ENCODE peak calls at places on chromosomes 5 and 9, in seven cellular contexts. W is A549, P is Peyer's patch, Q is iPS DF 6.9, U is small intestine, L is aorta, K is K562. Y is an unnamed sample. For H3K4me1, the result is how much of the 10 kb centered on the place peaks cover.

GRCh38 chr9:2872307-2872940 is 28.5 kb upstream of the PUM3 start:
- DNase-seq in P (no peak), L (no peak), W (peak), K (no peak), U (peak), Q (no peak), Y (peak)

GRCh38 chr9:34457266-34458012 is 931 bp downstream of the FAM219A start:
- DNase-seq in W (peak), K (peak), P (peak), L (peak), U (peak), Q (no peak), Y (peak)

GRCh38 chr5:130116972-130117371 is 212.7 kb downstream of the CHSY3 start:
- DNase-seq in K (no peak), U (no peak), L (no peak), P (no peak), W (no peak), Q (no peak), Y (no peak)

GRCh38 chr5:122200456-122200855 is 71.1 kb downstream of the ZNF474 start:
- DNase-seq in L (no peak), P (no peak), U (no peak), W (no peak), K (no peak), Q (no peak), Y (peak)

GRCh38 chr5:143402464-143403356 is 776 bp downstream of the NR3C1 start:
- DNase-seq in L (peak), W (peak), U (peak), P (peak), Q (no peak), K (peak), Y (no peak)

GRCh38 chr5:126449751-126450271 is 26.6 kb downstream of the GRAMD2B start:
- DNase-seq in L (no peak), U (peak), Q (no peak), W (no peak), K (no peak), P (peak), Y (no peak)

GRCh38 chr5:127061956-127062355 is 11.3 kb downstream of the C5orf63 start:
- DNase-seq in K (no peak), Q (no peak), P (no peak), W (no peak), L (no peak), U (no peak), Y (no peak)

GRCh38 chr9:35984021-35984420 is 26.1 kb upstream of the OR2S2 start:
- DNase-seq in Q (no peak), P (no peak), K (no peak), U (no peak), W (no peak), L (no peak), Y (no peak)

GRCh38 chr9:8652282-8652681 is 852.7 kb upstream of the DMAC1 start:
- DNase-seq in Q (no peak), W (no peak), L (no peak), P (no peak), U (no peak), K (no peak), Y (no peak)

GRCh38 chr5:81579525-81579924 is 171.4 kb downstream of the SSBP2 start:
- DNase-seq in U (no peak), Q (no peak), W (no peak), P (no peak), L (no peak), K (no peak), Y (no peak)

GRCh38 chr9:111874500-111874899 is 22.1 kb upstream of the UGCG start:
- DNase-seq in U (no peak), W (no peak), K (no peak), L (no peak), P (no peak), Q (no peak), Y (no peak)

GRCh38 chr5:112253478-112254250 is 165.4 kb downstream of the EPB41L4A start:
- DNase-seq in L (no peak), Q (no peak), W (no peak), K (no peak), P (no peak), U (no peak), Y (no peak)

GRCh38 chr9:133543772-133544467 is 9.4 kb downstream of the ADAMTSL2 start:
- DNase-seq in P (no peak), L (no peak), Q (no peak), W (no peak), K (no peak), U (no peak), Y (no peak)

GRCh38 chr5:66134407-66134843 is 9.7 kb upstream of the SREK1 start:
- DNase-seq in Q (no peak), L (no peak), P (no peak), K (no peak), U (no peak), W (no peak), Y (no peak)

GRCh38 chr9:75378036-75378435 is 289.7 kb downstream of the OSTF1 start:
- DNase-seq in L (peak), W (peak), P (peak), U (no peak), K (no peak), Q (no peak), Y (no peak)

GRCh38 chr5:148740966-148741742 is 85.3 kb upstream of the ADRB2 start:
- DNase-seq in Q (no peak), L (no peak), W (peak), K (peak), P (no peak), U (peak), Y (peak)

GRCh38 chr5:160438316-160439204 is 16.9 kb downstream of the PTTG1 start:
- DNase-seq in Q (peak), K (peak), P (peak), W (peak), U (peak), L (no peak), Y (peak)

GRCh38 chr9:126384926-126385325 is 58.3 kb downstream of the MVB12B start:
- DNase-seq in Q (no peak), P (no peak), L (no peak), K (no peak), W (no peak), U (no peak), Y (no peak)

GRCh38 chr9:136880651-136881050 is 5.7 kb upstream of the TRAF2 start:
- DNase-seq in U (no peak), Q (no peak), L (no peak), P (no peak), W (no peak), K (no peak), Y (no peak)

GRCh38 chr5:146794326-146795029 is 84.1 kb downstream of the PPP2R2B start:
- DNase-seq in P (no peak), W (no peak), Q (no peak), K (no peak), U (peak), L (no peak), Y (no peak)

GRCh38 chr9:108093773-108094675 is 604.5 kb upstream of the KLF4 start:
- DNase-seq in U (peak), P (peak), W (peak), K (peak), Q (no peak), L (no peak), Y (no peak)

GRCh38 chr9:91178281-91179236 is 183.2 kb downstream of the AUH start:
- DNase-seq in U (no peak), W (no peak), P (peak), K (no peak), L (no peak), Q (no peak), Y (no peak)

GRCh38 chr5:73039082-73039481 is 81.3 kb upstream of the TMEM171 start:
- DNase-seq in P (no peak), L (no peak), Q (peak), K (no peak), W (no peak), U (no peak), Y (no peak)

GRCh38 chr5:175856408-175856807 is 15.0 kb upstream of the CPLX2 start:
- DNase-seq in L (no peak), W (no peak), Q (no peak), P (no peak), K (no peak), U (no peak), Y (no peak)

GRCh38 chr9:16030513-16031185 is 477.8 kb downstream of the CCDC171 start:
- DNase-seq in Q (no peak), W (peak), L (no peak), U (no peak), P (no peak), K (no peak), Y (no peak)

GRCh38 chr5:149576021-149576420 is 5.3 kb upstream of the ARHGEF37 start:
- DNase-seq in P (no peak), L (no peak), K (no peak), Q (no peak), U (no peak), W (no peak), Y (no peak)

GRCh38 chr5:9924614-9925013 is 294.5 kb upstream of the TAS2R1 start:
- DNase-seq in W (peak), P (no peak), L (no peak), Q (no peak), U (no peak), K (no peak), Y (no peak)

DNA sequence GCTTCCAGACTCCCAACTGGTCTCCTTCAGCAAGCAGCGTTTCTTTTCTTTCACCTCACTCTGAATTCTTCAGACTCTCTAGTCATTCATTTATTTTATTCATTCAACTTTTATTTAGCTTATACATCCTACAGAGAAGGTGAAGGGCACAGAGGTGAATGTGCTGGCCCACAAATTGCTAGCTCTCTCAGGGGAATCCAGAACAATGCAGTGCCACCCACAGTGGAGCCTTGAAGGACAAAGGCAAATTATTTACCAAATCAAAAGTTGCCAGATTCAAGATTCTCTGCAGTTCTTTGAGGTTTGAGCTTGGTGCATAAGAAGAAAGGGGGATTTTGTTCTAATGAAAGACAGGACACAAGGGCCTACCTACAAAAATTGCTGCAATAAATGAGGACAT is 29.7 kb downstream of the GRIA1 start:
- DNase-seq in W (no peak), L (no peak), U (no peak), P (no peak), K (no peak), Q (no peak), Y (peak)
- H3K4me1 ChIP-seq in W (under half), L (under half), U (under half), P (under half), K (under half), Q (under half), Y (under half)

GRCh38 chr5:26181582-26181981 is 856.8 kb downstream of the CDH9 start:
- DNase-seq in U (no peak), L (no peak), K (no peak), W (no peak), Q (no peak), P (no peak), Y (no peak)
- H3K4me3 ChIP-seq in U (no peak), L (no peak), K (no peak), W (no peak), Q (no peak), P (no peak), Y (no peak)

GRCh38 chr5:142307491-142307890 is 17.3 kb downstream of the SPRY4 start:
- DNase-seq in W (no peak), P (no peak), U (no peak), K (no peak), L (no peak), Q (no peak), Y (no peak)
- H3K4me1 ChIP-seq in W (under half), P (under half), U (under half), K (under half), L (under half), Q (under half), Y (under half)

GRCh38 chr9:77981907-77982306 is 49.7 kb downstream of the GNAQ start:
- DNase-seq in P (no peak), K (no peak), U (no peak), L (no peak), W (no peak), Q (no peak), Y (no peak)

GRCh38 chr9:77982985-77983662 is 48.5 kb downstream of the GNAQ start:
- DNase-seq in W (no peak), K (no peak), L (no peak), P (no peak), U (no peak), Q (no peak), Y (no peak)

GRCh38 chr9:77978086-77978781 is 53.4 kb downstream of the GNAQ start:
- DNase-seq in Q (no peak), W (no peak), L (no peak), K (no peak), P (no peak), U (peak), Y (no peak)

GRCh38 chr9:77980622-77981021 is 51.0 kb downstream of the GNAQ start:
- DNase-seq in W (no peak), K (no peak), Q (no peak), L (no peak), P (no peak), U (no peak), Y (no peak)

GRCh38 chr9:77981332-77981731 is 50.3 kb downstream of the GNAQ start:
- DNase-seq in L (no peak), Q (no peak), U (peak), K (no peak), P (peak), W (peak), Y (no peak)
- H3K4me3 ChIP-seq in L (no peak), Q (no peak), U (no peak), K (no peak), P (no peak), W (no peak), Y (no peak)

Y was measured in HAP-1.